ENCODE peak calls at places on chromosomes 3 and 15, in five cellular contexts. P, O, E, R and A are unnamed samples.

GRCh38 chr3:158953131-158953530 is 151.3 kb downstream of the MFSD1 start:
- DNase-seq in P (no peak), O (no peak), E (no peak), R (no peak), A (no peak)

GRCh38 chr15:92634046-92634445 is 21.5 kb downstream of the FAM174B start:
- DNase-seq in P (no peak), O (no peak), E (no peak), R (no peak), A (no peak)

GRCh38 chr3:168094580-168094876 is 1.2 kb downstream of the GOLIM4 start:
- DNase-seq in P (no peak), O (no peak), E (no peak), R (no peak), A (no peak)

GRCh38 chr3:52487788-52488691 is 7.1 kb upstream of the STAB1 start:
- DNase-seq in P (no peak), O (no peak), E (no peak), R (no peak), A (no peak)

GRCh38 chr3:111547645-111548044 is 5.6 kb downstream of the CD96 start:
- DNase-seq in P (no peak), O (no peak), E (no peak), R (no peak), A (no peak)

GRCh38 chr3:60742606-60743145 is 508.6 kb downstream of the FHIT start:
- DNase-seq in P (peak; percentile 3), O (no peak), E (no peak), R (no peak), A (peak; percentile 63)

GRCh38 chr3:41673643-41674042 is 288.3 kb downstream of the ULK4 start:
- DNase-seq in P (no peak), O (no peak), E (no peak), R (no peak), A (no peak)

GRCh38 chr3:31673950-31674349 is 141.2 kb downstream of the STT3B start:
- DNase-seq in P (no peak), O (no peak), E (no peak), R (no peak), A (no peak)

GRCh38 chr15:67409175-67409574 is 111.8 kb upstream of the C15orf61 start:
- DNase-seq in P (no peak), O (no peak), E (no peak), R (no peak), A (no peak)

GRCh38 chr3:12953201-12953712 is 111.9 kb upstream of the RPL32 start:
- DNase-seq in P (no peak), O (no peak), E (no peak), R (no peak), A (no peak)

GRCh38 chr15:43277231-43277823 is 10.6 kb upstream of the TGM5 start:
- DNase-seq in P (no peak), O (no peak), E (no peak), R (no peak), A (peak; percentile 40)

GRCh38 chr15:67063689-67064606 is 1.5 kb upstream of the SMAD3 start:
- DNase-seq in P (peak; percentile 73), O (no peak), E (no peak), R (no peak), A (no peak)

GRCh38 chr3:35137612-35138011 is 501.7 kb upstream of the ARPP21 start:
- DNase-seq in P (no peak), O (no peak), E (no peak), R (no peak), A (no peak)

GRCh38 chr3:81195483-81195882 is 566.0 kb downstream of the GBE1 start:
- DNase-seq in P (no peak), O (no peak), E (no peak), R (no peak), A (no peak)

DNA sequence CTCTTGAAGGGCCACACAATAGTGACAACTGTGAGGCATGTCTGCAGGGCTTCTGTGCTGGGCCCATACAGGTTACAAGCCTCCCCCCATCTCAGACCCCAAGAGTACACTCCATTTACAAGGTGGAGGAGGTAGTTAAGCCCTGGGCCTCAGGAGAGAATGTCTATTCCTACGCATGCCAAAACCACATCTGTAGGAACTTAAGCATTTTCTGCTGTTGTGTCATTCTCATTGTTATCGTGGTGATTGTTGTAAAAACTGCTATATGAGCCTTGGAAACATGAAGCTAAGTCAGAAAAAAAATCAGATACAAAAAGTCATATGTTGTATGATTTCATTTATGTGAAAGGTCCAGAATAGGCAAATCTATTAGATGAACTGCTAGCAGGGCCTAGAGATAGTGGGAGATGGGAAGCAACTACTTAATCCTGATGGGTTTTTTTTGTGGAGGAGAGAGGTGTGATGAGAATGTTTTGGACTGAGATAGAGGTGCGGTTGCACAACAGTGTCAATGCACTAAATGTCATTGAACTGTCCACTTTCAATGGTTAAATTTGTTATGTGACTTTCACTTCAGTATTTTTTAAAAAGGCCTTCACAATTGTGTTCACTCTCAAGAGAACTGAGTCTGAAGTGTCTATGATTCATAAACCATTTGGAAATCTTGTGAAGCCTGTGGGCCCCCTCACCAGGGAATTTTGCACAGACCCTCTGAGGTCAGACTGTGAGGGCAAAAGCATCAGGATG is 3.0 kb downstream of the RTP3 start:
- DNase-seq in P (no peak), O (no peak), E (no peak), R (no peak), A (no peak)
- H3K4me3 ChIP-seq in P (no peak overlapping the region), O (no peak overlapping the region), E (no peak overlapping the region), R (no peak overlapping the region), A (no peak overlapping the region)

GRCh38 chr3:190017575-190018288 is 103.0 kb downstream of the P3H2 start:
- DNase-seq in P (no peak), O (peak; percentile 12), E (no peak), R (peak; percentile 57), A (no peak)
- TF ChIP-seq CTCF in P (peak; percentile 77), O (peak; percentile 33), E (peak; percentile 31), R (peak; percentile 17), A (no peak)

GRCh38 chr3:172127929-172128580 is 88.7 kb downstream of the FNDC3B start:
- DNase-seq in P (no peak), O (no peak), E (no peak), R (no peak), A (no peak)

GRCh38 chr3:172125963-172126403 is 86.6 kb downstream of the FNDC3B start:
- DNase-seq in P (no peak), O (peak; percentile 74), E (no peak), R (no peak), A (peak; percentile 90)

GRCh38 chr3:172127141-172127540 is 87.8 kb downstream of the FNDC3B start:
- DNase-seq in P (no peak), O (no peak), E (no peak), R (no peak), A (no peak)

GRCh38 chr3:172125053-172125452 is 85.7 kb downstream of the FNDC3B start:
- DNase-seq in P (no peak), O (no peak), E (no peak), R (no peak), A (no peak)

GRCh38 chr3:172126741-172127140 is 87.4 kb downstream of the FNDC3B start:
- DNase-seq in P (no peak), O (no peak), E (no peak), R (no peak), A (no peak)
- H3K27ac ChIP-seq in P (peak overlapping the region; percentile 98), O (peak overlapping the region; percentile 5), E (peak overlapping the region; percentile 39), R (no peak overlapping the region), A (peak overlapping the region; percentile 80)

DNA sequence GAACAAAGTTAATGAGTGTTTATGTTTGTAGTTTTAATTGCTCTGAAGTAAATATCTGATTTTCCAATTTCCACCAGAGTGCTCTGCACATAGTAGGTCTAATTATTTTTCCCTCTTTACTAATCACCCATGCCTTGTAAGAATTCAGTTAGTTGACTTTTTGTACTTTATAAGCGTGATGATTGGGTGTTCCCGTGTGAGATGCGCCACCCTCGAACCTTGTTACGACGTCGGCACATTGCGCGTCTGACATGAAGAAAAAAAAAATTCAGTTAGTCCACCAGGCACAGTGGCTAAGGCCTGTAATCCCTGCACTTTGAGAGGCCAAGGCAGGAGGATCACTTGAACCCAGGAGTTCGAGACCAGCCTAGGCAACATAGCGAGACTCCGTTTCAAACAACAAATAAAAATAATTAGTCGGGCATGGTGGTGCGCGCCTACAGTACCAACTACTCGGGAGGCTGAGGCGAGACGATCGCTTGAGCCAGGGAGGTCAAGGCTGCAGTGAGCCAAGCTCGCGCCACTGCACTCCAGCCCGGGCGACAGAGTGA is 507 bp upstream of the VHL start:
- DNase-seq in P (no peak), O (no peak), E (no peak), R (no peak), A (no peak)
- H3K4me3 ChIP-seq in P (peak overlapping the region; percentile 87), O (peak overlapping the region; percentile 95), E (no peak overlapping the region), R (peak overlapping the region; percentile 85), A (peak overlapping the region; percentile 81)

GRCh38 chr15:32687556-32687955 is 30.2 kb upstream of the GREM1 start:
- DNase-seq in P (no peak), O (no peak), E (no peak), R (no peak), A (no peak)
- TF ChIP-seq CTCF in P (no peak), O (no peak), E (no peak), R (no peak), A (no peak)

DNA sequence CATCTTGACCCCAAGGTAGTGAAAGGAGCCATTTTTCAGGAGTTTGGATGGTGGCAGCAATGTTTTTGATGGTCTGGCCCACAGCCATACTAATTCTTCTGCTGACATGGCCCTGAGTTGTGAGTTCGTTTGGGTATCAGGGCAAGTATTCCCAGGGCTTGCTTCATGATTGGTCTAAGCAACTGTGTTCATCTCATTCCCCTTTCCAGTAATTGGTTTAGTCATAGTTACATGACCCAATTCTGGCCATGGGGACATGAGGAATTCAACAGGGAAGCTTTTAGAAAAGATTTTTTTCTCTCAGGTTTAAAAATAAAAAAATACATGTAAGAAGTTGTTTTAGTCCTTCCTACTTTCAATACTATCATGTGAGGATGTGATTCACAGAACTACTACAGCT is 150.5 kb upstream of the NPHP3 start:
- DNase-seq in P (no peak), O (no peak), E (no peak), R (no peak), A (no peak)
- H3K27ac ChIP-seq in P (no peak overlapping the region), O (no peak overlapping the region), E (no peak overlapping the region), R (no peak overlapping the region), A (no peak overlapping the region)